ENCODE peak calls at places on chromosome 11, in seven cellular contexts. P is choroid plexus epithelial cell, C is hepatic stellate cell, S is T-cell, K is fibroblast of the aortic adventitia, Y is pancreas, Q is T-helper 1 cell. U is an unnamed sample.

GRCh38 chr11:3799143-3799542 is 1.8 kb upstream of the NUP98 start:
- DNase-seq in S (no peak), P (no peak), K (no peak), Q (no peak), C (no peak), Y (no peak), U (no peak)

GRCh38 chr11:46208803-46209202 is 68.7 kb upstream of the CREB3L1 start:
- DNase-seq in Q (no peak), Y (no peak), K (no peak), P (no peak), C (no peak), S (no peak), U (no peak)

GRCh38 chr11:7484645-7485044 is 661 bp upstream of the OLFML1 start:
- DNase-seq in Y (no peak), K (peak), S (no peak), P (peak), Q (no peak), C (no peak), U (no peak)

GRCh38 chr11:78138694-78139421 is 568 bp downstream of the ALG8 start:
- DNase-seq in P (peak), Q (no peak), S (no peak), C (no peak), Y (no peak), K (no peak), U (no peak)

GRCh38 chr11:77467993-77468392 is 5.9 kb downstream of the PAK1 start:
- DNase-seq in C (no peak), Y (no peak), K (peak), Q (no peak), P (peak), S (no peak), U (no peak)

GRCh38 chr11:36002196-36002595 is 58.3 kb downstream of the LDLRAD3 start:
- DNase-seq in P (no peak), Q (no peak), C (no peak), S (no peak), Y (no peak), K (no peak), U (no peak)

GRCh38 chr11:86244522-86245368 is at the start of gene EED:
- DNase-seq in S (peak), C (peak), Q (peak), K (peak), Y (peak), P (peak), U (peak)

GRCh38 chr11:18243783-18244362 is 4.6 kb downstream of the SAA2 start:
- DNase-seq in P (peak), C (peak), Q (peak), K (peak), Y (peak), S (peak), U (peak)

GRCh38 chr11:1356007-1356435 is 33.7 kb upstream of the BRSK2 start:
- DNase-seq in C (no peak), Q (no peak), S (no peak), Y (no peak), K (peak), P (peak), U (no peak)

GRCh38 chr11:83566948-83567347 is 280.8 kb upstream of the CCDC90B start:
- DNase-seq in S (no peak), Q (no peak), K (peak), P (peak), C (no peak), Y (no peak), U (no peak)

GRCh38 chr11:43920598-43921419 is 21.6 kb upstream of the C11orf96 start:
- DNase-seq in C (peak), Y (peak), Q (no peak), K (peak), S (no peak), P (peak), U (no peak)

GRCh38 chr11:89612111-89612510 is 98.0 kb upstream of the TRIM77 start:
- DNase-seq in C (no peak), K (no peak), S (no peak), Y (no peak), P (no peak), Q (no peak), U (no peak)

GRCh38 chr11:112498701-112499100 is 238.0 kb upstream of the PLET1 start:
- DNase-seq in S (no peak), P (no peak), C (no peak), Y (no peak), K (no peak), Q (no peak), U (no peak)

GRCh38 chr11:130102457-130103249 is 33.0 kb downstream of the APLP2 start:
- DNase-seq in Q (no peak), C (no peak), P (no peak), Y (no peak), S (no peak), K (peak), U (no peak)

GRCh38 chr11:70067591-70068341 is 10.4 kb upstream of the ANO1 start:
- DNase-seq in P (no peak), Q (no peak), Y (no peak), C (no peak), K (no peak), S (no peak), U (no peak)

GRCh38 chr11:59158206-59159068 is 13.5 kb upstream of the DTX4 start:
- DNase-seq in S (peak), C (peak), Q (peak), Y (peak), P (peak), K (peak), U (peak)

GRCh38 chr11:119754199-119754598 is 25.2 kb upstream of the NECTIN1 start:
- DNase-seq in C (no peak), S (no peak), P (no peak), Q (no peak), Y (no peak), K (peak), U (no peak)

GRCh38 chr11:134433806-134434205 is 21.8 kb upstream of the B3GAT1 start:
- DNase-seq in P (no peak), Q (no peak), S (no peak), C (no peak), Y (no peak), K (no peak), U (no peak)

GRCh38 chr11:24645563-24645962 is 148.7 kb downstream of the LUZP2 start:
- DNase-seq in Q (no peak), K (no peak), P (no peak), S (no peak), Y (no peak), C (no peak), U (no peak)

GRCh38 chr11:69471329-69472052 is 10.0 kb upstream of the LINC01488 start:
- DNase-seq in S (no peak), C (no peak), Y (no peak), K (no peak), P (no peak), Q (no peak), U (no peak)

GRCh38 chr11:64040684-64041267 is 5.0 kb downstream of the FLRT1 start:
- DNase-seq in P (no peak), C (no peak), K (no peak), Q (no peak), S (no peak), Y (no peak), U (no peak)

GRCh38 chr11:92480519-92480918 is 255.9 kb downstream of the FAT3 start:
- DNase-seq in S (no peak), P (no peak), K (no peak), Q (no peak), Y (no peak), C (peak), U (no peak)

GRCh38 chr11:82246926-82247325 is 486.7 kb downstream of the FAM181B start:
- DNase-seq in Y (no peak), C (no peak), Q (no peak), K (no peak), S (no peak), P (no peak), U (no peak)

GRCh38 chr11:85551881-85552280 is 75.3 kb downstream of the DLG2 start:
- DNase-seq in C (no peak), Y (no peak), S (no peak), K (no peak), Q (no peak), P (no peak), U (no peak)